ENCODE peak calls at places on chromosomes 4 and X, in five cellular contexts. V, M, X, D and S are unnamed samples.

GRCh38 chr4:173782660-173783059 is 252.6 kb upstream of the HAND2 start:
- DNase-seq in X (no peak), M (no peak), D (no peak), V (no peak), S (no peak)

GRCh38 chrX:71301195-71301924 is at the start of gene ITGB1BP2:
- DNase-seq in X (no peak), M (no peak), D (no peak), V (no peak), S (no peak)

GRCh38 chr4:138857399-138857798 is 158.2 kb upstream of the NOCT start:
- DNase-seq in D (no peak), X (no peak), V (no peak), M (no peak), S (no peak)

GRCh38 chr4:103934178-103934789 is 214.5 kb upstream of the TACR3 start:
- DNase-seq in V (no peak), D (no peak), M (no peak), X (peak; percentile 30), S (no peak)

GRCh38 chr4:99965674-99966350 is 15.7 kb upstream of the H2AZ1 start:
- DNase-seq in D (no peak), V (no peak), M (no peak), X (no peak), S (no peak)

GRCh38 chr4:29900336-29900735 is 819.8 kb upstream of the PCDH7 start:
- DNase-seq in V (no peak), M (no peak), D (no peak), X (no peak), S (no peak)

GRCh38 chrX:18951032-18951431 is 32.9 kb downstream of the PHKA2 start:
- DNase-seq in V (no peak), X (no peak), D (no peak), M (no peak), S (no peak)

GRCh38 chr4:101205878-101206277 is 141.4 kb downstream of the PPP3CA start:
- DNase-seq in D (peak; percentile 44), M (no peak), X (peak; percentile 60), V (no peak), S (no peak)

GRCh38 chr4:26087108-26087507 is 173.1 kb downstream of the SMIM20 start:
- DNase-seq in V (no peak), X (no peak), M (no peak), D (no peak), S (no peak)

GRCh38 chrX:41047878-41048534 is 37.2 kb upstream of the USP9X start:
- DNase-seq in D (no peak), M (no peak), V (no peak), X (no peak), S (no peak)